ENCODE peak calls at places on chromosomes 7 and 10, in five cellular contexts. J, Z, F, O and T are unnamed samples.

GRCh38 chr10:86325158-86325557 is 41.4 kb downstream of the GRID1 start:
- DNase-seq in Z (no peak), F (no peak), J (no peak), O (peak), T (no peak)

GRCh38 chr7:107180378-107180777 is 11.6 kb downstream of the HBP1 start:
- DNase-seq in O (no peak), J (peak), Z (no peak), F (peak), T (peak)

GRCh38 chr7:47557986-47558670 is 23.8 kb downstream of the TNS3 start:
- DNase-seq in J (no peak), O (peak), Z (no peak), F (no peak), T (no peak)

GRCh38 chr7:47721670-47722069 is 139.8 kb upstream of the TNS3 start:
- DNase-seq in J (no peak), F (no peak), Z (no peak), O (no peak), T (no peak)

GRCh38 chr10:52741851-52742250 is 30.7 kb downstream of the MBL2 start:
- DNase-seq in J (no peak), F (no peak), O (no peak), Z (no peak), T (no peak)

GRCh38 chr10:3873728-3874461 is 88.9 kb upstream of the KLF6 start:
- DNase-seq in J (no peak), O (peak), F (no peak), Z (no peak), T (no peak)

GRCh38 chr10:34721201-34721840 is 93.8 kb downstream of the PARD3 start:
- DNase-seq in Z (no peak), J (no peak), O (no peak), F (peak), T (no peak)

GRCh38 chr10:25492040-25492439 is 317.2 kb downstream of the GPR158 start:
- DNase-seq in O (no peak), Z (no peak), F (no peak), J (no peak), T (no peak)

GRCh38 chr7:2151801-2152612 is 80.7 kb downstream of the MAD1L1 start:
- DNase-seq in J (no peak), O (no peak), F (no peak), Z (no peak), T (no peak)

GRCh38 chr10:7312179-7312857 is 98.5 kb downstream of the SFMBT2 start:
- DNase-seq in Z (no peak), O (no peak), J (no peak), F (no peak), T (no peak)

GRCh38 chr7:100901921-100902332 is 6.2 kb upstream of the ACHE start:
- DNase-seq in O (no peak), Z (no peak), J (peak), F (no peak), T (no peak)

GRCh38 chr10:69222157-69223027 is 2.3 kb downstream of the HKDC1 start:
- DNase-seq in F (peak), O (peak), Z (no peak), J (peak), T (no peak)

GRCh38 chr10:72852428-72852827 is 41.1 kb upstream of the OIT3 start:
- DNase-seq in J (no peak), O (no peak), Z (no peak), F (no peak), T (no peak)

GRCh38 chr7:2632717-2633537 is 1.1 kb downstream of the TTYH3 start:
- DNase-seq in F (peak), Z (peak), O (peak), J (peak), T (no peak)

GRCh38 chr7:113071465-113071864 is 15.2 kb downstream of the GPR85 start:
- DNase-seq in J (no peak), Z (no peak), F (peak), O (no peak), T (no peak)

GRCh38 chr7:159148430-159149395 is 4.0 kb upstream of the VIPR2 start:
- DNase-seq in Z (no peak), O (no peak), J (no peak), F (no peak), T (no peak)

GRCh38 chr10:550665-551460 is 138.6 kb downstream of the DIP2C start:
- DNase-seq in Z (no peak), F (no peak), O (no peak), J (no peak), T (no peak)

GRCh38 chr7:90455163-90456030 is 14.0 kb upstream of the PTTG1IP2 start:
- DNase-seq in F (peak), Z (no peak), J (peak), O (peak), T (no peak)

GRCh38 chr7:52955522-52955921 is 79.9 kb upstream of the POM121L12 start:
- DNase-seq in O (no peak), Z (no peak), J (no peak), F (no peak), T (no peak)

GRCh38 chr7:85773116-85773783 is 586.4 kb upstream of the SEMA3D start:
- DNase-seq in Z (no peak), J (no peak), O (no peak), F (peak), T (peak)

GRCh38 chr7:151189038-151189437 is 2.0 kb upstream of the ASB10 start:
- DNase-seq in Z (no peak), O (no peak), F (no peak), J (no peak), T (no peak)

GRCh38 chr7:151186640-151187408 is at the start of gene ASB10:
- DNase-seq in F (no peak), Z (peak), O (no peak), J (no peak), T (no peak)

GRCh38 chr7:151185762-151186639 is 1.0 kb downstream of the ASB10 start:
- DNase-seq in J (no peak), Z (no peak), O (no peak), F (no peak), T (no peak)

GRCh38 chr7:151187409-151188251 is 580 bp upstream of the ASB10 start:
- DNase-seq in O (no peak), Z (peak), F (no peak), J (no peak), T (no peak)

DNA sequence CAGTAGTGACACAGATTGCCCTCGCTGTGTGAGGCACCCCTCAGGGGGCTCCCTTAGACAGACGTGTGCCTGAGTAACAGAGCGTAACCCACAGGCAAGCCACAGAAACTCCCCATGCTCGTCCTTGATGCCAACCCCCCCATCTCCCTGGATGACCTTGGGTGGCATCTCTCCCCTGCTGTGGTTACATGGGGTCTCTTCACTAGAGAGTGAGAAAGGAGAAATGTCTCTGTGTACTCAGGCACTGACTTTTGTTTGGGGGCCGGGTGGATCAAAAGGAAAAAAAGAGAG is 1.1 kb upstream of the ASB10 start:
- DNase-seq in Z (no peak), F (no peak), J (no peak), O (no peak), T (no peak)
- H3K4me3 ChIP-seq in Z (peak), F (no peak), J (no peak), O (no peak), T (no peak)

GRCh38 chr10:114654829-114655575 is 3.1 kb downstream of the ABLIM1 start:
- DNase-seq in J (no peak), Z (no peak), O (no peak), F (no peak), T (no peak)

GRCh38 chr10:114652402-114653368 is 5.4 kb downstream of the ABLIM1 start:
- DNase-seq in Z (no peak), J (no peak), F (no peak), O (no peak), T (no peak)

GRCh38 chr10:114655671-114656070 is 2.4 kb downstream of the ABLIM1 start:
- DNase-seq in O (no peak), F (no peak), J (no peak), Z (no peak), T (no peak)

GRCh38 chr10:114650831-114651230 is 7.2 kb downstream of the ABLIM1 start:
- DNase-seq in Z (no peak), O (no peak), J (no peak), F (no peak), T (no peak)

DNA sequence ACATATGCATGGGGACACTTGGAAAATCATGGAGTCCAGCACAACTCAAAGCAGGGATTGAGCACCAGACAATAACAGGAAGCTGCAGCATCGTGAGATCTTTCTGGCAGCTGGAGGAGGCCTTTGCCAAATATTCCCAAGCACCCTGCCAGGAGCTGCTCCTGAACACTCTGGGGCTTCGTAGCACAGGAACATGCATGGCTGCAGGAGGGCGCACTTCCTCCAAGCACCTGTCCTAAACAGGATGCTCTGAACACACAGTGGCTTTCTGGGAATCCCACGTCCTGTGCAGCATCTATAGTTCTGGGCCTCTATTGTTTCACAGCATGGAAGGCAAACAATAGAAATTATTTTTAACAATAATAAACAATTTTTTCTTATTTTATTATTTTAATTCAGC is 4.1 kb downstream of the ABLIM1 start:
- DNase-seq in O (no peak), J (no peak), Z (peak), F (no peak), T (no peak)
- TF ChIP-seq CTCF in O (no peak), J (no peak), Z (no peak), F (no peak), T (no peak)

GRCh38 chr10:79241990-79242619 is 105.2 kb upstream of the PPIF start:
- DNase-seq in O (peak), J (peak), F (peak), Z (peak), T (no peak)

GRCh38 chr10:79244841-79245504 is 102.3 kb upstream of the PPIF start:
- DNase-seq in J (no peak), F (no peak), O (no peak), Z (no peak), T (no peak)

GRCh38 chr10:79242620-79243152 is 104.6 kb upstream of the PPIF start:
- DNase-seq in Z (peak), J (no peak), F (peak), O (peak), T (no peak)

GRCh38 chr10:79244068-79244442 is 103.2 kb upstream of the PPIF start:
- DNase-seq in J (no peak), F (no peak), O (no peak), Z (no peak), T (no peak)

GRCh38 chr10:79243211-79244067 is 103.8 kb upstream of the PPIF start:
- DNase-seq in O (peak), Z (no peak), J (peak), F (peak), T (no peak)
- H3K4me3 ChIP-seq in O (peak), Z (peak), J (peak), F (peak), T (peak)

GRCh38 chr7:98185101-98185500 is 26.1 kb upstream of the BHLHA15 start:
- DNase-seq in J (no peak), Z (no peak), F (no peak), O (no peak), T (no peak)

GRCh38 chr7:98191668-98192431 is 19.4 kb upstream of the BHLHA15 start:
- DNase-seq in J (peak), O (no peak), F (no peak), Z (no peak), T (no peak)

GRCh38 chr7:98189559-98189958 is 21.7 kb upstream of the BHLHA15 start:
- DNase-seq in Z (no peak), O (no peak), F (no peak), J (peak), T (no peak)

GRCh38 chr7:98186452-98187137 is 24.6 kb upstream of the BHLHA15 start:
- DNase-seq in J (no peak), F (peak), O (no peak), Z (no peak), T (no peak)

DNA sequence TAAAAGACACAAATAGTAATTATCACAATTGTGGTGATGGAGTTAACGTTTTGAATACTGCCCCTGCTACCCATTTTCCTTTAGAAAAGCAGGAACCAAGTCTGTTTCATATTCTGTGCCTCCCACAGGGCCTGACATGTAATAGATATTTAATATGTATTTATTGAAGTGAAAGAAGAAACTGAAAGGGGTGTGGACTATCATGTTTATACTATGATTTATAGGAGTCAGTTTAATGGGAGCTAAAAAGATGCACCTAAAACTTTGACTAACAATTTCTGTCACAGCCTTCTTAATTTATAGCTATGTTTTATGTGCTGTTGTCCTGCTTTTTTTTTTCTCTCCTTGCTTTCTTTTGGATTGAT is 24.1 kb upstream of the BHLHA15 start:
- DNase-seq in Z (no peak), J (no peak), F (no peak), O (no peak), T (no peak)
- TF ChIP-seq CTCF in Z (no peak), J (no peak), F (no peak), O (no peak), T (no peak)

GRCh38 chr7:30915751-30916150 is 4.1 kb downstream of the AQP1 start:
- DNase-seq in O (no peak), F (peak), Z (no peak), J (no peak), T (no peak)
- H3K4me3 ChIP-seq in O (no peak), F (no peak), Z (peak), J (no peak), T (no peak)

GRCh38 chr10:83050815-83051214 is 1088.5 kb upstream of the GHITM start:
- DNase-seq in J (no peak), F (no peak), O (no peak), Z (no peak), T (no peak)
- TF ChIP-seq CTCF in J (no peak), F (no peak), O (no peak), Z (no peak), T (no peak)

DNA sequence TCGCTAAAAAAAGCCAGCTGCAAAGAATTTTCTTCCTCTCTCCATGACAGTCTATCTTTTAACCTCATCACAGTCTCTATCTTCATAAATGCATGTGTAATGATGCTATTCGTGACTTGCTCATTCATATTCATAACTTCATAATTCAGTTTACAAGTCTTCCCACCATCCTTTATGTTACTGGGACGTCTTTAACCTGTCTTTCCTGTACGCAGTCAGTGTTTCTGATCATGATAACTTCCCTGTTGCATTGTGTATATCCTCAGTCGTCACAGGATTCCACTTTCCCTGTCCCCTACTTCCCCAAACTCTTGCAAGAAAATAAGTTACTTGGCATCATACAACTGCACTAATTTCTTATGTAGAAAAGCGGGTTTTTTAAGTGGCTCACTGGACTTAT is 165.6 kb upstream of the ASAH2 start:
- DNase-seq in Z (no peak), F (no peak), O (no peak), J (no peak), T (no peak)
- H3K4me3 ChIP-seq in Z (peak), F (peak), O (no peak), J (no peak), T (peak)

GRCh38 chr7:17990761-17991160 is 36.9 kb downstream of the PRPS1L1 start:
- DNase-seq in O (no peak), F (no peak), J (no peak), Z (no peak), T (no peak)

GRCh38 chr7:17994079-17994478 is 33.6 kb downstream of the PRPS1L1 start:
- DNase-seq in O (no peak), J (no peak), F (no peak), Z (no peak), T (no peak)

GRCh38 chr7:17988858-17989257 is 38.8 kb downstream of the PRPS1L1 start:
- DNase-seq in O (no peak), Z (no peak), J (no peak), F (no peak), T (no peak)

GRCh38 chr7:17989546-17989945 is 38.1 kb downstream of the PRPS1L1 start:
- DNase-seq in O (no peak), F (peak), Z (no peak), J (peak), T (no peak)

DNA sequence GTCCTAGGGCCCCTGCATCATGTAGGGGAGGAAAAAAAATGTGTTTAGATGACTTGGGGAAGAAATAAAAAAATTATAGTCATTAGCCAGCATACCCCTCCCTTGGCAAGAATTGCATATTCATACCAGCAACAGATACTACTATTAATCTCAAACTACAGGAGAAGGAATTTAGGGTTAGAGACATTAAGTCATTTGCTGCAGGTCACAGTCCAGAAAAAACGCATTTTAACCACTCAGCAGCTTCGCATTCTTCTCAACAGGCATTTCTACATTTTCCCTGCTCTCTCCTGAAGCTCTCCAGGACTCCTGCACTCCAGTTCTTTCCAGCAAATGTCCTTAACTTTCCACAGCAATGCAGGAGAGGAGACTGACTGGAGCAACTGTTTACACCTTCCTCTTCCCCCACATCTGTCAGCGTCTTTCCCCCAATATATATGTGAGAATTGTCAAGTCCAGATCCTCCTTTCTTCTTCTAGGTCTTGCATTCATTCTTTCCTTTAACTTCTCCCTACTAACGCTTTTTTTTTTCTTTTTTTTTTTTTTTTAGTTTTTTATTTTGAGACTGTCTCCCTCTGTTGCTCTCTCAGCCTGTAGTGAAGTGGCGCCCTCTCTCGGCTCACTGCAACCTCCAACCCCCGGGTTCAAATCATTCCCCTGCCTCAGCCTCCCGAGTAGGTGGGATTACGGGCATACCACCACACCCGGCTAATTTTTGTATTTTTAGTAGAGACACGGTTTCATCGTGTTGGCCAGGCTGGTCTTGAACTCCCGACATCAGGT is 35.6 kb downstream of the PRPS1L1 start:
- DNase-seq in J (peak), O (peak), F (peak), Z (no peak), T (no peak)
- TF ChIP-seq CTCF in J (peak), O (peak), F (peak), Z (peak), T (no peak)

GRCh38 chr10:31706921-31707571 is 221.6 kb downstream of the ARHGAP12 start:
- DNase-seq in F (peak), J (no peak), O (peak), Z (peak), T (no peak)
- H3K4me3 ChIP-seq in F (no peak), J (no peak), O (peak), Z (peak), T (no peak)